ENCODE peak calls at places on chromosomes 3 and 15, in six cellular contexts. X, U, H, T, C and M are unnamed samples.

GRCh38 chr3:48068886-48069285 is 52.7 kb upstream of the MAP4 start:
- DNase-seq in X (no peak), U (no peak), H (no peak), T (no peak), C (no peak), M (no peak)

GRCh38 chr3:128438488-128439072 is 28.1 kb downstream of the DNAJB8 start:
- DNase-seq in X (peak; percentile 41), U (no peak), H (no peak), T (no peak), C (no peak), M (peak; percentile 71)

GRCh38 chr3:129937717-129938116 is 36.8 kb upstream of the TRH start:
- DNase-seq in X (no peak), U (no peak), H (no peak), T (no peak), C (no peak), M (no peak)

GRCh38 chr3:122100591-122101491 is 45.7 kb downstream of the CD86 start:
- DNase-seq in X (no peak), U (no peak), H (peak; percentile 11), T (peak; percentile 16), C (no peak), M (peak; percentile 92)

GRCh38 chr3:168187233-168187632 is 91.5 kb upstream of the GOLIM4 start:
- DNase-seq in X (no peak), U (no peak), H (no peak), T (no peak), C (no peak), M (no peak)

GRCh38 chr15:36992454-36992853 is 107.9 kb downstream of the MEIS2 start:
- DNase-seq in X (peak; percentile 21), U (no peak), H (no peak), T (no peak), C (no peak), M (no peak)

GRCh38 chr15:67824900-67825879 is at the start of gene SKOR1:
- DNase-seq in X (peak; percentile 65), U (no peak), H (peak; percentile 70), T (no peak), C (no peak), M (no peak)

GRCh38 chr3:182327196-182327681 is 466.1 kb upstream of the ATP11B start:
- DNase-seq in X (peak; percentile 15), U (no peak), H (no peak), T (peak; percentile 54), C (no peak), M (no peak)

GRCh38 chr15:52682200-52682599 is 3.0 kb upstream of the ATOSA start:
- DNase-seq in X (no peak), U (no peak), H (no peak), T (no peak), C (no peak), M (peak; percentile 61)

GRCh38 chr3:101813817-101814440 is 34.9 kb downstream of the NXPE3 start:
- DNase-seq in X (peak; percentile 38), U (peak; percentile 7), H (peak; percentile 60), T (peak; percentile 74), C (no peak), M (peak; percentile 70)

GRCh38 chr3:100928638-100929428 is 64.4 kb downstream of the ABI3BP start:
- DNase-seq in X (no peak), U (no peak), H (peak; percentile 91), T (peak; percentile 44), C (no peak), M (peak; percentile 20)

GRCh38 chr3:132161608-132162007 is 126.8 kb upstream of the CPNE4 start:
- DNase-seq in X (no peak), U (no peak), H (no peak), T (no peak), C (no peak), M (peak; percentile 52)

GRCh38 chr3:183188895-183189462 is 26.4 kb upstream of the LAMP3 start:
- DNase-seq in X (no peak), U (peak; percentile 23), H (peak; percentile 17), T (peak; percentile 48), C (peak; percentile 36), M (peak; percentile 91)

GRCh38 chr3:186613637-186614265 is 891 bp downstream of the AHSG start:
- DNase-seq in X (no peak), U (no peak), H (no peak), T (no peak), C (no peak), M (no peak)

GRCh38 chr15:59346951-59347350 is 25.7 kb downstream of the MYO1E start:
- DNase-seq in X (no peak), U (no peak), H (no peak), T (no peak), C (no peak), M (no peak)

GRCh38 chr3:41162981-41163380 is 36.3 kb upstream of the CTNNB1 start:
- DNase-seq in X (no peak), U (no peak), H (no peak), T (no peak), C (no peak), M (no peak)
- H3K9me2 ChIP-seq in X (no peaks in the 10 kb centered on the region), U (no peaks in the 10 kb centered on the region), H (no peaks in the 10 kb centered on the region), T (no peaks in the 10 kb centered on the region), C (no peaks in the 10 kb centered on the region), M (no peaks in the 10 kb centered on the region)

GRCh38 chr15:56985871-56986270 is 67.4 kb downstream of the TCF12 start:
- DNase-seq in X (no peak), U (no peak), H (peak; percentile 54), T (no peak), C (no peak), M (no peak)
- H3K9ac ChIP-seq in X (no peak overlapping the region), U (no peak overlapping the region), H (peak overlapping the region; percentile 53), T (no peak overlapping the region), C (no peak overlapping the region), M (peak overlapping the region; percentile 50)

GRCh38 chr15:75203017-75203907 is 1.6 kb downstream of the C15orf39 start:
- DNase-seq in X (peak; percentile 38), U (no peak), H (peak; percentile 53), T (peak; percentile 24), C (no peak), M (peak; percentile 52)

GRCh38 chr15:75205064-75205395 is 3.3 kb downstream of the C15orf39 start:
- DNase-seq in X (no peak), U (no peak), H (no peak), T (no peak), C (no peak), M (no peak)

GRCh38 chr15:75202251-75203016 is 752 bp downstream of the C15orf39 start:
- DNase-seq in X (peak; percentile 81), U (no peak), H (peak; percentile 95), T (peak; percentile 62), C (peak; percentile 82), M (peak; percentile 94)

GRCh38 chr15:75204340-75205063 is 2.8 kb downstream of the C15orf39 start:
- DNase-seq in X (peak; percentile 97), U (peak; percentile 91), H (peak; percentile 96), T (peak; percentile 94), C (peak; percentile 95), M (peak; percentile 95)

GRCh38 chr15:75203908-75204263 is 2.2 kb downstream of the C15orf39 start:
- DNase-seq in X (no peak), U (no peak), H (no peak), T (no peak), C (no peak), M (no peak)
- H3K4me1 ChIP-seq in X (peaks cover 9% of the 10 kb centered on the region), U (peaks cover 29% of the 10 kb centered on the region), H (peaks cover 22% of the 10 kb centered on the region), T (peaks cover 33% of the 10 kb centered on the region), C (peaks cover 33% of the 10 kb centered on the region), M (peaks cover 47% of the 10 kb centered on the region)

GRCh38 chr3:16789344-16790100 is 95.2 kb upstream of the PLCL2 start:
- DNase-seq in X (no peak), U (no peak), H (no peak), T (no peak), C (no peak), M (no peak)

GRCh38 chr3:16784958-16785357 is 99.8 kb upstream of the PLCL2 start:
- DNase-seq in X (no peak), U (no peak), H (no peak), T (no peak), C (no peak), M (no peak)

GRCh38 chr3:16790432-16791379 is 94.0 kb upstream of the PLCL2 start:
- DNase-seq in X (no peak), U (no peak), H (no peak), T (no peak), C (no peak), M (no peak)

GRCh38 chr3:16793321-16793720 is 91.4 kb upstream of the PLCL2 start:
- DNase-seq in X (no peak), U (no peak), H (no peak), T (no peak), C (no peak), M (no peak)

GRCh38 chr3:16788440-16789057 is 96.2 kb upstream of the PLCL2 start:
- DNase-seq in X (no peak), U (no peak), H (no peak), T (no peak), C (no peak), M (no peak)
- H3K9me2 ChIP-seq in X (no peaks in the 10 kb centered on the region), U (no peaks in the 10 kb centered on the region), H (no peaks in the 10 kb centered on the region), T (no peaks in the 10 kb centered on the region), C (no peaks in the 10 kb centered on the region), M (no peaks in the 10 kb centered on the region)

GRCh38 chr3:197050511-197050910 is 20.9 kb upstream of the MELTF start:
- DNase-seq in X (no peak), U (no peak), H (no peak), T (no peak), C (no peak), M (no peak)
- H3K9ac ChIP-seq in X (no peak overlapping the region), U (no peak overlapping the region), H (no peak overlapping the region), T (no peak overlapping the region), C (no peak overlapping the region), M (no peak overlapping the region)

GRCh38 chr15:73799466-73799865 is 46.3 kb upstream of the INSYN1 start:
- DNase-seq in X (no peak), U (no peak), H (peak; percentile 43), T (no peak), C (no peak), M (no peak)

GRCh38 chr15:73800662-73801345 is 47.7 kb upstream of the INSYN1 start:
- DNase-seq in X (no peak), U (no peak), H (peak; percentile 95), T (peak; percentile 46), C (no peak), M (no peak)

GRCh38 chr15:73794501-73795133 is 41.5 kb upstream of the INSYN1 start:
- DNase-seq in X (no peak), U (peak; percentile 18), H (peak; percentile 53), T (peak; percentile 54), C (no peak), M (no peak)

GRCh38 chr15:73796266-73796939 is 43.3 kb upstream of the INSYN1 start:
- DNase-seq in X (peak; percentile 59), U (no peak), H (no peak), T (no peak), C (no peak), M (no peak)

DNA sequence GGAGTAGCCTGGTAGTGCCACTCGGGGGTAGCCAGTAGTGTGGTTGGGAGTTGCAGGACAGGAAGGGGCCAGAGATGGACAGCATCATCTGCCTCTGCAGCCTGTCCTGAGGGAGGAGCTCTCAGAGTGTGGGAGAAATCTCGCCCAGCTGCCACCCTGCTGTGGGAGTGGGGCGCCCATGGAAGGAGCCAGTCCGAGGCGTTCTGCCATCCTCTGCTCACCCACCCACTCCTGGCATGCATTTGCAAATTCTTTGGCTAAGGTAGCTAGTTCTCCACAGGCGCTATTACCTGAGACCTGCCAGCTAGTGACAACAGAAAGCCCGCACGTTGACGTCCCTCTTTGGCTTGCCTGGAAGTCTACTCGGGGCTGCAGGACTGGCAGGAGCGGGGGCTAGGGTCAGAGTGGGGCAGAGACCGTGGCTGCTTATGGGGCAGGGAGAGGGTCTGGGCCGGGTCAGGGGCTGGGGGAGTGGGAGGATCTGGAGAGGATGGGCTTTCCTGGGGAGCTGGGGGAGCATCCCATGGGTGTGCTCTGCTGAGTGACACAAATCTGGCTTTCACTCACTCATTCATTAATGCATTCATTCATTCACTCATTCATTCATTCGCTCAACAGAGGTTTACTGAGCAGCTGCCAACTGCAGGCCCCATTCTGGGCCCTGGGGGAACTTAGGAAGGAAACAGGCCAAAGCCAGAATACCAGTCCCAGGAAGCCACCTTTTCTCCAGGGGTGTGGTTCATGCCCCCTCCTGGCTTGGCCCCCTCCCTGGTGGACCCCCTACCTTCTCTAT is 44.4 kb upstream of the INSYN1 start:
- DNase-seq in X (no peak), U (no peak), H (no peak), T (no peak), C (no peak), M (no peak)
- H3K4me1 ChIP-seq in X (peaks cover 28% of the 10 kb centered on the region), U (no peaks in the 10 kb centered on the region), H (peaks cover 32% of the 10 kb centered on the region), T (peaks cover 15% of the 10 kb centered on the region), C (no peaks in the 10 kb centered on the region), M (no peaks in the 10 kb centered on the region)